ENCODE peak calls at places on chromosomes 6 and 20, in ten cellular contexts. B is left ventricle myocardium inferior, T is right cardiac atrium, J is WTC11, N is T-helper 2 cell, E is heart right ventricle, K is NCI-H2029 treated with DMSO at 0.1 percent for 48 hours, F is Kasumi-1, M is NCI-H1105 treated with DMSO at 0.1 percent for 48 hours, A is memory B cell. X is an unnamed sample.

GRCh38 chr6:158559338-158559894 is 475 bp upstream of the TMEM181 start:
- DNase-seq in F (no peak), E (no peak), K (no peak), B (no peak), T (no peak), J (no peak), N (no peak), A (no peak), M (no peak), X (no peak)

GRCh38 chr6:157317129-157317814 is 6.0 kb downstream of the TMEM242 start:
- DNase-seq in T (peak), E (peak), F (no peak), M (no peak), A (no peak), N (no peak), B (peak), J (no peak), K (no peak), X (no peak)

GRCh38 chr20:49766979-49767419 is 45.6 kb upstream of the SLC9A8 start:
- DNase-seq in B (no peak), J (no peak), A (no peak), M (no peak), T (no peak), E (no peak), N (no peak), K (no peak), F (no peak), X (no peak)

GRCh38 chr6:169380493-169380892 is 126.8 kb upstream of the THBS2 start:
- DNase-seq in A (no peak), T (no peak), N (no peak), K (no peak), E (no peak), B (no peak), M (no peak), F (no peak), J (no peak), X (no peak)

GRCh38 chr6:137852346-137852745 is 14.7 kb upstream of the TNFAIP3 start:
- DNase-seq in T (no peak), J (no peak), K (no peak), A (no peak), E (no peak), N (no peak), F (no peak), M (no peak), B (no peak), X (no peak)

GRCh38 chr6:17212541-17213371 is 68.4 kb upstream of the RBM24 start:
- DNase-seq in J (no peak), B (peak), T (peak), M (no peak), E (peak), A (no peak), F (no peak), K (no peak), N (no peak), X (no peak)

GRCh38 chr6:13573669-13574110 is 711 bp upstream of the SIRT5 start:
- DNase-seq in F (peak), M (peak), B (peak), J (no peak), T (peak), N (peak), K (no peak), A (no peak), E (no peak), X (no peak)

GRCh38 chr6:141700836-141701235 is 431.9 kb upstream of the GJE1 start:
- DNase-seq in N (no peak), E (no peak), T (no peak), K (no peak), F (no peak), M (no peak), B (no peak), A (no peak), J (no peak), X (no peak)

GRCh38 chr6:113858067-113858604 is 991 bp downstream of the MARCKS start:
- DNase-seq in N (no peak), E (peak), M (peak), K (peak), J (peak), T (peak), F (no peak), B (peak), A (peak), X (no peak)

GRCh38 chr20:44211177-44212039 is 837 bp upstream of the OSER1 start:
- DNase-seq in N (no peak), M (peak), J (no peak), B (no peak), T (no peak), F (peak), K (no peak), E (no peak), A (no peak), X (no peak)

GRCh38 chr20:45848421-45848820 is 8.8 kb downstream of the ACOT8 start:
- DNase-seq in T (no peak), J (no peak), E (no peak), N (no peak), A (no peak), M (no peak), F (no peak), B (no peak), K (no peak), X (no peak)

GRCh38 chr6:35638679-35639078 is 50.0 kb downstream of the FKBP5 start:
- DNase-seq in A (no peak), E (no peak), B (no peak), K (no peak), J (no peak), T (no peak), N (no peak), M (no peak), F (no peak), X (no peak)

GRCh38 chr6:30735668-30736314 is 6.7 kb downstream of the FLOT1 start:
- DNase-seq in E (no peak), N (no peak), J (no peak), B (no peak), F (no peak), T (no peak), A (peak), M (no peak), K (no peak), X (no peak)

GRCh38 chr6:107360476-107360875 is 98.9 kb downstream of the PDSS2 start:
- DNase-seq in J (no peak), K (no peak), B (no peak), A (no peak), F (no peak), M (no peak), E (no peak), T (no peak), N (no peak), X (no peak)

GRCh38 chr6:126546771-126547170 is 206.9 kb downstream of the CENPW start:
- DNase-seq in M (no peak), N (no peak), E (no peak), F (no peak), A (no peak), K (no peak), B (no peak), J (no peak), T (no peak), X (no peak)

GRCh38 chr6:80439721-80440488 is 333.4 kb downstream of the BCKDHB start:
- DNase-seq in E (no peak), B (no peak), A (no peak), F (no peak), T (no peak), N (no peak), K (no peak), J (no peak), M (no peak), X (no peak)

GRCh38 chr6:168095171-168095691 is 16.2 kb upstream of the FRMD1 start:
- DNase-seq in A (no peak), M (no peak), T (no peak), F (no peak), B (peak), N (no peak), J (no peak), E (no peak), K (no peak), X (no peak)

GRCh38 chr6:97189767-97190166 is 93.2 kb downstream of the MMS22L start:
- DNase-seq in E (no peak), B (no peak), N (no peak), T (no peak), K (no peak), F (no peak), A (no peak), J (no peak), M (no peak), X (no peak)

GRCh38 chr20:22586645-22587310 is 2.4 kb upstream of the FOXA2 start:
- DNase-seq in E (no peak), N (no peak), F (no peak), A (no peak), M (no peak), K (no peak), J (peak), T (peak), B (no peak), X (no peak)

GRCh38 chr6:1424306-1424927 is 35.0 kb downstream of the FOXF2 start:
- DNase-seq in K (peak), E (no peak), J (peak), T (no peak), F (peak), N (no peak), A (no peak), M (peak), B (peak), X (no peak)